ENCODE peak calls at places on chromosomes 6 and 20, in five cellular contexts. N, X, O, Y and P are unnamed samples.

GRCh38 chr6:11763460-11764249 is 14.9 kb downstream of the ADTRP start:
- DNase-seq in N (no peak), X (no peak), O (no peak), Y (no peak), P (no peak)

GRCh38 chr6:107321793-107322192 is 137.6 kb downstream of the PDSS2 start:
- DNase-seq in N (no peak), X (no peak), O (no peak), Y (no peak), P (no peak)

GRCh38 chr6:167664678-167665445 is 161.8 kb upstream of the AFDN start:
- DNase-seq in N (no peak), X (no peak), O (no peak), Y (no peak), P (no peak)

GRCh38 chr6:43717822-43718221 is 30.2 kb upstream of the MRPS18A start:
- DNase-seq in N (no peak), X (no peak), O (no peak), Y (no peak), P (no peak)

GRCh38 chr20:20699144-20699543 is 13.3 kb downstream of the RALGAPA2 start:
- DNase-seq in N (peak), X (no peak), O (no peak), Y (no peak), P (no peak)

GRCh38 chr6:163162007-163162873 is 252.3 kb upstream of the QKI start:
- DNase-seq in N (no peak), X (no peak), O (no peak), Y (no peak), P (no peak)

GRCh38 chr20:49445176-49445575 is 37.3 kb downstream of the KCNB1 start:
- DNase-seq in N (no peak), X (no peak), O (no peak), Y (no peak), P (no peak)

GRCh38 chr6:36350082-36350481 is 13.4 kb upstream of the BNIP5 start:
- DNase-seq in N (no peak), X (no peak), O (no peak), Y (no peak), P (no peak)

GRCh38 chr20:63635431-63636141 is 8.7 kb upstream of the GMEB2 start:
- DNase-seq in N (no peak), X (no peak), O (peak), Y (no peak), P (no peak)

GRCh38 chr6:159190460-159190859 is 21.3 kb downstream of the FNDC1 start:
- DNase-seq in N (no peak), X (no peak), O (no peak), Y (no peak), P (no peak)

GRCh38 chr6:144134176-144134575 is 16.1 kb upstream of the STX11 start:
- DNase-seq in N (no peak), X (no peak), O (no peak), Y (no peak), P (no peak)

GRCh38 chr6:136723780-136724179 is 68.5 kb downstream of the MAP3K5 start:
- DNase-seq in N (no peak), X (no peak), O (peak), Y (no peak), P (no peak)

GRCh38 chr20:32984196-32984595 is 20.0 kb downstream of the SUN5 start:
- DNase-seq in N (no peak), X (peak), O (no peak), Y (no peak), P (no peak)

GRCh38 chr20:32918751-32919150 is 60.0 kb downstream of the EFCAB8 start:
- DNase-seq in N (no peak), X (no peak), O (no peak), Y (no peak), P (no peak)

GRCh38 chr20:8389381-8390368 is 257.6 kb downstream of the PLCB1 start:
- DNase-seq in N (peak), X (peak), O (no peak), Y (no peak), P (no peak)

GRCh38 chr6:119037264-119037663 is 41.2 kb downstream of the FAM184A start:
- DNase-seq in N (no peak), X (no peak), O (no peak), Y (no peak), P (no peak)

GRCh38 chr20:63863798-63864544 is 1.1 kb upstream of the TPD52L2 start:
- DNase-seq in N (peak), X (peak), O (peak), Y (peak), P (peak)

GRCh38 chr20:3392756-3393155 is 14.7 kb downstream of the DNAAF9 start:
- DNase-seq in N (no peak), X (no peak), O (no peak), Y (no peak), P (no peak)

GRCh38 chr6:147954938-147955337 is 387.7 kb upstream of the SASH1 start:
- DNase-seq in N (no peak), X (no peak), O (no peak), Y (no peak), P (no peak)

GRCh38 chr20:36214684-36215256 is 21.5 kb upstream of the AAR2 start:
- DNase-seq in N (peak), X (peak), O (no peak), Y (no peak), P (peak)

GRCh38 chr20:24560571-24561485 is 91.4 kb downstream of the SYNDIG1 start:
- DNase-seq in N (no peak), X (no peak), O (no peak), Y (no peak), P (no peak)

GRCh38 chr6:15462717-15463525 is 199.9 kb downstream of the DTNBP1 start:
- DNase-seq in N (no peak), X (no peak), O (no peak), Y (no peak), P (no peak)

DNA sequence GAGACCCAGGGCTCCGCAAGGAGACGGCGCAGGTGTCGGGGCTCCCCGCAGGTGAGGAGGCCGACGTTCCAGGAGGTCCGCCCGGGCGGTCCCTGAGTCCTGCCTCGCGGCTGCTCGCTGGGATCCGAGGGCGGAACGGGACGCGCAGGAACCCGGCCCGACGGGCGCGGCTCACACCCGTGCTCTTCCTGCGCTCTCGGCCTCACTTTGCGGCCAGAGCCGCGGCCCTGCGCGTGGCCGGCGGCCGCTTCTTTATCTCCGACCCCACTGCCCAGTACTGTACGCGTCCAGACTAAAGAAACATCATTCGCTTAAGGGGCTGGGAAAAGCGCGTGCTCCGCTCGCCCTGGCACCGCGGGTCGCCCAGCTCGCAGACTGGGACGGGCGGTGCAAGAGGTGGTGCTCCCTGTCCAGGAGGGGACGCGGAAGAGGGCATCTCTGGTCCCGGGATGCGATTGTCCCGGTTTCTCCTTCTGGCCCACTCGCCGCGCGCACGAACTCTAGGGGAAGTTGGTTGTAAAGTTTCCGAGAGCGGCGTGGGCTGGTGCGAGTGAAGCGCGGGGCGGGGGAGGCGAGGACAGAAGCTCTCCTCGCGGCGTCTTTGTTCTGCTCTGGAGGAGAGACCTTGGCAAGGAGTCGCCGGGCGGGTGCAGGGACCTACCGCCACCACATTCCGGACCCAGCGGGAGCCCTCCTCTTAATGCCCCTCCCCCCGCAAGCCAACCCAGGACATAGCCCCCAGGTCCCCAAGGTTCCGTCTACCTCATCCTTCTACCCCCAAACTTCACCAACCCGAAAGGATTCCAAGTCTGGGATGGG is 70.9 kb downstream of the SOX4 start:
- DNase-seq in N (no peak), X (no peak), O (no peak), Y (peak), P (peak)
- TF ChIP-seq ATF3 in N (no peak), X (no peak), O (no peak), Y (no peak), P (no peak)

GRCh38 chr6:18497006-18497405 is 109.9 kb downstream of the RNF144B start:
- DNase-seq in N (no peak), X (no peak), O (no peak), Y (no peak), P (no peak)
- TF ChIP-seq ATF2 in N (no peak), X (no peak), O (no peak), Y (no peak), P (no peak)

GRCh38 chr20:54067606-54068174 is 2.7 kb downstream of the BCAS1 start:
- DNase-seq in N (peak), X (peak), O (peak), Y (no peak), P (no peak)
- TF ChIP-seq ATF3 in N (peak), X (no peak), O (no peak), Y (no peak), P (no peak)

DNA sequence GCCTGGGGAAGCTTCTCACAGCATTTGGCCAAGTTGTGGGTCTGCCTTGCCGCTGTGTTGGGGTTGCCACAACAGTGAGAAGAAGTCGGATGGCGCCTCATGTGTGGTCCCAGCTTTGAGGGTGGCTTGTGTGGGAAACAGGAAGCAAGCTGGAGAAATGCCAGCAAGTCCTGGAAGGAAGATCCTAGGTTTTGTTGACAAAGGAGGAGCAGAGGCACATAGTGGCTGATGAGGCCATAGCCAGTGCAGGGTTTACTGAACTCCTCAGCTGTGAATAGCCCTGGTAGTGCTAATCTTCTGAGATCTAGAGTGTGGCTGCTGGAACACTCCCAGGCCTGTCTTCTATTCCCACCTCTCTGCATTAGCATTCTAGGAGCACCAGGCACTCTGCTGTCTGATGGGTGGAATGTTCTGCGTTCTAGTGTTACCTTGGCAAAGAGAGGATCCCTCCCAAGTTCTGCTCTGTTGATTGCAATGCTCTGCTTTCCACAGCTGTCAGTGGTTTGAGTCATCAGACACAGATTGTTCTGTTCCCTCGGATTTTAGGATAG is 25.2 kb downstream of the SNPH start:
- DNase-seq in N (no peak), X (no peak), O (no peak), Y (no peak), P (no peak)
- TF ChIP-seq ATF2 in N (no peak), X (no peak), O (no peak), Y (no peak), P (no peak)

DNA sequence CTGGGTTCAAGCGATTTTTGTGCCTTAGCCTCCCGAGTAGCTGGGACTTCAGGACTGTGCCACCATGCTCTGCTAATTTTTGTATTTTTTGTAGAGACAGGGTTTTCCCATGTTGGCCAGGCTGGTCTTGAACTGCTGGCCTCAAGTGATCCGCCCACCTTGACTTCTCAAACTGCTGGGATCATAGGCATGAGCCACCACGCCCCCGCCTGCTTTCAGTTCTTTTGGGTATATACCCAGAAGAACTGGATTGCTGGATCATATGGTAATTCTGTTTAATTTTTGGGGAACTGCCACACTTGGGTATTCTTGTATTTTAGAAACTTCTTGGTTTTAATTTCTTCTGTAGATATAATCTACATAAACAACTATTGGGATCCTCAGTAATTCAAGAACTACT is 17.0 kb downstream of the CDS2 start:
- DNase-seq in N (no peak), X (no peak), O (no peak), Y (no peak), P (no peak)
- TF ChIP-seq ATF3 in N (no peak), X (no peak), O (no peak), Y (no peak), P (no peak)

DNA sequence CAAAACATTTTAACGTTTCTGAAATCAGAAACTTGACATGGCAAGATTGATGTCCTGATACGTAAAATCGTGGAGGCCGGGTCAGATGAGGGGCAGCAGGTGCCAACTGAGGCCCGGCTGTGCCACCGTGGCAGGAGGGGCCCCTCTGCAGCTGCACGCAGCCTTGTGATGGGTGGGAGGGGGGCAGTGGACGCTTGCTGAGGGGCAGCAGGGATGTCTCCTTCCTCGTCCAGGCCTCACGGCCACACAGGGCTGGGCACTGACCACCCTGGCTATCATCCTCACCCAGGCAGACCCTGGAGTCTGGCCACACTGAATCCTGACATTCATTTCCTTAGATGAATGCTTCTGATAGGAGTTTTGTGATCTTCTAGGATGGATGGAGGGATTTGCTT is 114.7 kb downstream of the ERMARD start:
- DNase-seq in N (no peak), X (no peak), O (no peak), Y (peak), P (no peak)
- TF ChIP-seq ATF2 in N (no peak), X (no peak), O (no peak), Y (no peak), P (no peak)

GRCh38 chr6:1801401-1801800 is 191.7 kb downstream of the FOXC1 start:
- DNase-seq in N (no peak), X (no peak), O (no peak), Y (no peak), P (no peak)
- TF ChIP-seq ATF3 in N (no peak), X (no peak), O (no peak), Y (no peak), P (no peak)

DNA sequence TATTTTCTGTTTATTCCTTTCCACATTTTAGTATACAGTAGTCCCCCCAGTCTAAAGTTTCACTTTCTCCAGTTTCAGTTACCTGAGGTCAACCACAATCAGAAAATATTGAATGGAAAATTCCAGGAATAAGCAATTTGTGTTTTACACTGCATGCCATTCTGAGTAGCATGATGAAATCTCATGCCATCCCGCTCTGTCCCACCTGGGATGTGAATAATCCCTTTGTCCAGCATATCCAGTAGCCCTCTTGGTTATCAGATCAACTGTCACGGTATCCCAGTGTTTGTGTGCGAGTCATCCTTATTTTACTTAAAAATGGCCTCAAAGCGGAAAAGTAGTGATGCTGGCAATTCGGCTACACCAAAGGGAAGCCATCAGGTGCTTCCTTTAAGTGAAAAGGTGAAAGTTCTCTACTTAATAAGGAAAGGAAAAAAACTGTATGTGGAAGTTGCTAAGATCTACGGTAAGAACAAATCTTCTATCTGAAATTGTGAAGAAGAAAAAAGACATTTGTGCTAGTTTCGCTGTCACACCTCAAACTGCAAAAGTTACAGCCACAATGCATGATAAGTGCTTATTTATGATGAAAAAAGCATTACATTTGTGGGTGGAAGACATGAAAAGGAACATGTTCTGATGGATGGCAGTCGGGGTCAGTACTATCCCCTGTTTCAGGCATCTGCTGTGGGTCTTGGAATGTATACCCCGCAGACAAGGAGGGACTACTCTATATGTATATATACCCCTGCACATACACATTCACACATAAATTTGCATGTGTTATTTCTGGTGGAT is 11.3 kb downstream of the NOX3 start:
- DNase-seq in N (peak), X (no peak), O (no peak), Y (no peak), P (no peak)
- TF ChIP-seq ATF2 in N (peak), X (no peak), O (no peak), Y (no peak), P (no peak)

DNA sequence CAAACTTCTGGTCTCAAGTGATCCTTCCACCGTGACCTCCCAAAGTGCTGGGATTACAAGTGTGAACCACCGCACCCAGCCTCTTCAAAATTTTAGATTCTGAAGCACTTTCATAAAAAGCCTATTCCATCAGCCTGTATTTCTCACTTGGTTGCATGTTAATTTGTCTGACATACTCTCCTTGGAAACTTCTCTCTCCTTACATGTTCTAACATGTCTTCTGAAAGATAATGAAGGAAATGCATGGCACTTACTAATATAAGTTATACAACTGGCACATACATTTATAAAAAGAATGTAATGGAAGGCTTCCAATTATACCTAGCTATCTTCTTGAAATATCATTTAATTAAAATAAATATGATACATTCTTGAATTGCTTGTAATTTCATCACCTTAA is 597.5 kb downstream of the TBC1D32 start:
- DNase-seq in N (no peak), X (no peak), O (no peak), Y (no peak), P (no peak)
- TF ChIP-seq ATF3 in N (no peak), X (no peak), O (no peak), Y (no peak), P (no peak)

GRCh38 chr20:4569882-4570281 is 151.8 kb upstream of the PRND start:
- DNase-seq in N (no peak), X (no peak), O (no peak), Y (no peak), P (no peak)

GRCh38 chr20:4574356-4574690 is 147.4 kb upstream of the PRND start:
- DNase-seq in N (no peak), X (no peak), O (no peak), Y (no peak), P (no peak)

GRCh38 chr20:4578375-4578774 is 143.3 kb upstream of the PRND start:
- DNase-seq in N (no peak), X (no peak), O (no peak), Y (no peak), P (no peak)

GRCh38 chr20:4571759-4572531 is 149.8 kb upstream of the PRND start:
- DNase-seq in N (no peak), X (no peak), O (no peak), Y (no peak), P (no peak)

DNA sequence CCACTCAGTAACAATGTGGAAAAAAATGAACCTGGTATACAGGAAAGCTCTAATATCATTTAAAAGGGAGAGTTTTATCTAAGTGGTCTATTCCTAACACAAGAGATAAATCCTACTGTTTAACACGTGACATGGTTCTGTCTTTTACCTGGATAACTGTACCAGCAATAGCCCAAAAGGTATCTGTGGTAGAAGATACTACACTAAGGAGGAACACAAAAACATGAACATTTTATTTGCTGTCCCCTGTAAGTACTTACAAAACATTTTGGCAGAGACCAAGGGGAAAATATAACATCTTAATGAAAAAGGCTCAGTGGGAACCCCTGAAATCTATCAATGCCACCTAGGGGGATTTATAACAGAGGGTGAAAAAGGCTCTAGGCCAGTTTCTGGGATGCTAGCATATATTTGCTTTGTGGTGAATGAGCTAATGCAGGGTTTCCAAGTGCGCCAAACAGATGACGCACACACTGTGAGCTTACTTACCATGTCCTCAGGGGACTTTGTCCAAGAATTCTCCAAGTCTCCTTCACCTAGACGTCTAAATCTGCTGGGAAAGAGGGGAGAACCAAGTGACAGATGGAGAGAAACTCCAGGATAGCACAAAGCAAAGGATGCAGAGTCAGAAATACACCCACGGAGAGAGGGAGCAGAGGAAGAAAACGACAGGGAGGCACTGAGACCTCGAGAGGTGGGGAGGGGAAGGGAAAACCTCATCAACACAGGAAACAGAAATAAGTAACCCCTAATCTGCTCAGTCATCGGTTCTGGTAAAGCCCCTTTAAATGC is 147.9 kb upstream of the PRND start:
- DNase-seq in N (no peak), X (no peak), O (no peak), Y (no peak), P (no peak)
- TF ChIP-seq ATF2 in N (no peak), X (no peak), O (no peak), Y (no peak), P (no peak)